ENCODE peak calls at places on chromosomes 4 and X, in seven cellular contexts. A is astrocyte of the spinal cord, C is heart left ventricle, N is HEK293T, O is nucleus accumbens, Q is bronchial epithelial cell, H is occipital lobe. Z is an unnamed sample.

GRCh38 chr4:54423066-54423465 is 194.0 kb downstream of the PDGFRA start:
- DNase-seq in A (peak), C (no peak), N (no peak), O (no peak), Q (peak), H (no peak), Z (no peak)

GRCh38 chrX:39499996-39500395 is 597.8 kb downstream of the BCOR start:
- DNase-seq in A (no peak), C (no peak), N (no peak), O (no peak), Q (peak), H (no peak), Z (no peak)

GRCh38 chr4:14961292-14961691 is 41.0 kb upstream of the CPEB2 start:
- DNase-seq in A (no peak), C (no peak), N (no peak), O (no peak), Q (no peak), H (no peak), Z (no peak)

GRCh38 chrX:39805825-39806224 is 291.9 kb downstream of the BCOR start:
- DNase-seq in A (no peak), C (no peak), N (no peak), O (no peak), Q (no peak), H (no peak), Z (no peak)

GRCh38 chr4:26812049-26812729 is 48.5 kb upstream of the STIM2 start:
- DNase-seq in A (no peak), C (peak), N (no peak), O (no peak), Q (peak), H (no peak), Z (no peak)

GRCh38 chr4:119138046-119138445 is 2.4 kb downstream of the MYOZ2 start:
- DNase-seq in A (no peak), C (peak), N (no peak), O (no peak), Q (no peak), H (no peak), Z (no peak)

GRCh38 chr4:77854431-77855111 is 8.1 kb upstream of the MRPL1 start:
- DNase-seq in A (no peak), C (no peak), N (no peak), O (no peak), Q (peak), H (no peak), Z (no peak)

GRCh38 chr4:94127707-94128328 is 79.8 kb upstream of the SMARCAD1 start:
- DNase-seq in A (peak), C (no peak), N (peak), O (no peak), Q (peak), H (no peak), Z (no peak)

GRCh38 chr4:184110452-184110851 is 107.2 kb downstream of the ENPP6 start:
- DNase-seq in A (no peak), C (no peak), N (no peak), O (no peak), Q (no peak), H (no peak), Z (no peak)

GRCh38 chr4:68490826-68491457 is 43.7 kb downstream of the TMPRSS11E start:
- DNase-seq in A (peak), C (no peak), N (no peak), O (no peak), Q (no peak), H (no peak), Z (no peak)

GRCh38 chr4:97238956-97239698 is 904.1 kb downstream of the STPG2 start:
- DNase-seq in A (no peak), C (no peak), N (no peak), O (no peak), Q (no peak), H (no peak), Z (no peak)

GRCh38 chr4:62301500-62301899 is 1101.4 kb downstream of the ADGRL3 start:
- DNase-seq in A (no peak), C (no peak), N (no peak), O (no peak), Q (no peak), H (no peak), Z (no peak)

GRCh38 chr4:53684448-53684847 is 93.2 kb upstream of the LNX1 start:
- DNase-seq in A (no peak), C (no peak), N (no peak), O (no peak), Q (no peak), H (no peak), Z (no peak)

GRCh38 chrX:135625995-135626394 is 87.4 kb upstream of the CT45A1 start:
- DNase-seq in A (no peak), C (no peak), N (peak), O (no peak), Q (peak), H (no peak), Z (no peak)

GRCh38 chr4:86401826-86402225 is 42.0 kb upstream of the MAPK10 start:
- DNase-seq in A (no peak), C (no peak), N (no peak), O (no peak), Q (no peak), H (no peak), Z (no peak)

GRCh38 chr4:110669663-110670062 is 46.8 kb upstream of the PITX2 start:
- DNase-seq in A (no peak), C (no peak), N (no peak), O (no peak), Q (peak), H (no peak), Z (no peak)

GRCh38 chrX:65035451-65035779 is 59.2 kb upstream of the ZC4H2 start:
- DNase-seq in A (peak), C (peak), N (no peak), O (peak), Q (peak), H (peak), Z (no peak)

GRCh38 chr4:108743021-108743420 is 19.8 kb downstream of the ETNPPL start:
- DNase-seq in A (no peak), C (no peak), N (no peak), O (peak), Q (no peak), H (peak), Z (no peak)

GRCh38 chr4:57158221-57158620 is 48.0 kb upstream of the IGFBP7 start:
- DNase-seq in A (no peak), C (no peak), N (no peak), O (no peak), Q (no peak), H (no peak), Z (no peak)

GRCh38 chrX:24242649-24243556 is 71.0 kb downstream of the SUPT20HL2 start:
- DNase-seq in A (peak), C (peak), N (no peak), O (peak), Q (no peak), H (peak), Z (peak)

GRCh38 chr4:22515145-22515887 is 550 bp downstream of the ADGRA3 start:
- DNase-seq in A (peak), C (peak), N (peak), O (peak), Q (peak), H (peak), Z (peak)

GRCh38 chr4:137509855-137510282 is 22.4 kb downstream of the PCDH18 start:
- DNase-seq in A (peak), C (no peak), N (peak), O (no peak), Q (no peak), H (no peak), Z (no peak)

GRCh38 chrX:46257451-46257879 is 287.8 kb downstream of the ZNF674 start:
- DNase-seq in A (no peak), C (no peak), N (no peak), O (no peak), Q (peak), H (no peak), Z (no peak)